ENCODE peak calls at places on chromosomes 6 and 20, in seven cellular contexts. S, U, Y, N, H, V and B are unnamed samples.
A peak's percentile ranks its signal among the peaks of the same experiment; 100 is the strongest.

GRCh38 chr6:2768125-2768524 is 2.9 kb downstream of the WRNIP1 start:
- DNase-seq in H (no peak), N (no peak), U (no peak), Y (no peak), S (no peak), V (no peak), B (no peak)

GRCh38 chr6:98137391-98137790 is 697.0 kb upstream of the POU3F2 start:
- DNase-seq in V (peak; percentile 85), H (peak; percentile 24), S (no peak), Y (no peak), N (no peak), U (no peak), B (no peak)

GRCh38 chr20:33933469-33933909 is 60.2 kb upstream of the RALY start:
- DNase-seq in Y (peak; percentile 48), U (peak; percentile 61), N (peak; percentile 87), V (peak; percentile 90), H (peak; percentile 82), S (peak; percentile 38), B (no peak)

GRCh38 chr6:39941138-39941537 is 6.9 kb upstream of the MOCS1 start:
- DNase-seq in U (no peak), V (no peak), S (no peak), H (no peak), N (no peak), Y (no peak), B (no peak)

GRCh38 chr20:50804453-50805348 is 9.8 kb downstream of the BCAS4 start:
- DNase-seq in S (no peak), V (no peak), U (no peak), H (no peak), Y (no peak), N (no peak), B (no peak)

GRCh38 chr20:22180244-22180643 is 404.1 kb downstream of the FOXA2 start:
- DNase-seq in Y (no peak), U (peak; percentile 11), N (peak; percentile 16), V (peak; percentile 80), S (no peak), H (peak; percentile 41), B (no peak)

GRCh38 chr6:15775076-15775634 is 112.3 kb upstream of the DTNBP1 start:
- DNase-seq in V (no peak), H (no peak), U (no peak), N (no peak), S (no peak), Y (no peak), B (no peak)

GRCh38 chr20:59825944-59826759 is 107.3 kb downstream of the SYCP2 start:
- DNase-seq in S (no peak), Y (no peak), N (no peak), V (peak; percentile 31), H (peak; percentile 19), U (no peak), B (no peak)

GRCh38 chr20:51419646-51420045 is 122.9 kb downstream of the NFATC2 start:
- DNase-seq in U (no peak), V (no peak), N (no peak), Y (no peak), H (no peak), S (no peak), B (no peak)

GRCh38 chr6:149484733-149485700 is at the start of gene ZC3H12D:
- DNase-seq in V (peak; percentile 75), S (no peak), U (peak; percentile 85), Y (peak; percentile 38), H (peak; percentile 59), N (peak; percentile 91), B (no peak)

GRCh38 chr6:42402184-42402583 is 49.5 kb downstream of the TRERF1 start:
- DNase-seq in S (no peak), N (no peak), H (no peak), Y (peak; percentile 58), V (no peak), U (no peak), B (no peak)

GRCh38 chr6:33411632-33412005 is 805 bp downstream of the PHF1 start:
- DNase-seq in N (no peak), U (no peak), Y (no peak), V (no peak), S (no peak), H (no peak), B (no peak)

GRCh38 chr20:52454660-52455059 is 263.1 kb upstream of the ZFP64 start:
- DNase-seq in Y (no peak), V (no peak), S (no peak), N (no peak), H (no peak), U (no peak), B (no peak)

GRCh38 chr6:168852336-168852884 is 401.2 kb downstream of the THBS2 start:
- DNase-seq in H (no peak), V (no peak), S (no peak), U (no peak), N (no peak), Y (no peak), B (no peak)

DNA sequence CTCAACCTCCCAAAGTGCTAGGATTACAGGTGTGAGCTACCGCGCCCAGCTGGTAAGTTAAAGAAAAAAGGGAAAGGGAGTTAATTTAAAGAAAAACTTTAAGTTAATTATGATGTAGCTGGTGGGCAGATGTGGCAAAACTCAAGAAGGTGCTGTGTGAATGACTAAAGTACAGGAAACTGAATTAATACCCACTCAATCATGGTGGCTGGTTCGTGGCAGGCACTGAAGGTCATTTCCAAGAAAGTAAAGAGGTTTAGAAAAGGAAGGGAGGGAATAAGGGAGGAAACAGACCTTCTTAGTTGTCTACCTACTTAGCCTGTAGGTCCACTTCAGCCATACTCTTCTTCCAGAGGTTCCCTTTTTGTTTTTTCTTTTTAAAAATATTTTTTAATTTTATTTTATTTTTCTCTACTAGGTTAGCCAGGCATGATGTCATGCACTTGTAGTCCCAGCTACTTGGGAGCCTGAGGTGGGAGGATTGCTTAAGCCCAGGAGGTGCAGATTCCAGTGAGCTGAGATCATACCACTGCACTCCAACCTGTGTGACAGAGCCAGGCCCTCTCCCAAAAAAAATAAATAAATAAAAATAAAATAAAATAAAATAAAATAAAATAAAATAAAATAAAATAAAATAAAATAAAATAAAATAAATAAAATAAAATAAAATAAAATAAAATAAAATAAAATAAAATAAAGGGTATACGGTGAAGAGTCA is 11.9 kb upstream of the TGM3 start:
- DNase-seq in Y (no peak), V (peak; percentile 72), S (no peak), H (no peak), U (no peak), N (no peak), B (no peak)
- H3K9ac ChIP-seq in Y (no peak overlapping the region), V (no peak overlapping the region), S (no peak overlapping the region), H (no peak overlapping the region), U (no peak overlapping the region), N (no peak overlapping the region), B (no peak overlapping the region)

GRCh38 chr20:56273491-56273890 is 25.0 kb downstream of the MC3R start:
- DNase-seq in S (no peak), Y (no peak), U (no peak), H (no peak), V (no peak), N (no peak), B (no peak)
- H3K9me3 ChIP-seq in S (peaks cover 13% of the 10 kb centered on the region), Y (no peaks in the 10 kb centered on the region), U (peaks cover 14% of the 10 kb centered on the region), H (peaks cover 89% of the 10 kb centered on the region), V (peaks cover 49% of the 10 kb centered on the region), N (peaks cover 5% of the 10 kb centered on the region), B (no peaks in the 10 kb centered on the region)

DNA sequence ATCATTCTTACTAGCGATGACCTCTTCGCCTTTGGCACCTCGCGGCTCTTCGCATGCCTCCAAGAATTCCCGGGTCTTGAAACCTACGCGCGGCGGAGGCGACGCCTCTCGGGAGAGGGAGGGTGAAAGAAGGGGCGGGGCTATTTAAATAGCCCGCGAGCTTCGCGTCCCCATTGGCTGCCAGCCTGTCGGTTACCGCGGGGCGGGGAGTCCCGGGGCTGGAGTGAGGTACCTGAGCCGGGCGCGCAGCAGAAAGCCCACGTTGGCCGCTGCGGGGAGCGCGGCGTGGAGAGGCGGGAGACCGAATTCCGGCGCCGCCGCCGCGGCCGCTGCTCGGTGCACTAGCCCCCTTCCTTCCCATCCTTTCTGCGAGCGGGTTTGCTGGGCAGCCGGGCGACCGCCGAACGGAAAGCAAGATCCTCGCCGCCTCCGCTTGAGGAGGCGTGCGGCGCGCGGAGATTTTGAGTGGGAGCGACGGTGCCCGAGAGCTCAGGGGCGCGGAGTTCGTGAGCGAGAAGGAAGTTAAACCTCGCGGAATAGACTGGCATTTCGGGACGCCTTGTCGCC is at the start of gene BMP6:
- DNase-seq in H (peak; percentile 95), Y (peak; percentile 71), N (peak; percentile 67), U (no peak), S (peak; percentile 85), V (peak; percentile 97), B (peak; percentile 26)
- H3K9ac ChIP-seq in H (no peak within 1 kb of the TSS), Y (no peak within 1 kb of the TSS), N (no peak within 1 kb of the TSS), U (no peak within 1 kb of the TSS), S (peak within 1 kb of the TSS; percentile 51), V (no peak within 1 kb of the TSS), B (no peak within 1 kb of the TSS)

GRCh38 chr6:28812778-28813569 is 110.8 kb downstream of the TRIM27 start:
- DNase-seq in Y (no peak), V (peak; percentile 58), U (no peak), H (no peak), S (no peak), N (no peak), B (no peak)

GRCh38 chr6:28814032-28814976 is 109.5 kb downstream of the TRIM27 start:
- DNase-seq in N (no peak), V (peak; percentile 77), U (no peak), H (peak; percentile 65), S (no peak), Y (no peak), B (no peak)

GRCh38 chr6:28809947-28810654 is 113.7 kb downstream of the TRIM27 start:
- DNase-seq in U (no peak), V (peak; percentile 81), S (no peak), Y (no peak), N (no peak), H (peak; percentile 64), B (no peak)

GRCh38 chr6:28810655-28811053 is 113.1 kb downstream of the TRIM27 start:
- DNase-seq in V (no peak), U (no peak), Y (no peak), N (no peak), S (no peak), H (no peak), B (no peak)

DNA sequence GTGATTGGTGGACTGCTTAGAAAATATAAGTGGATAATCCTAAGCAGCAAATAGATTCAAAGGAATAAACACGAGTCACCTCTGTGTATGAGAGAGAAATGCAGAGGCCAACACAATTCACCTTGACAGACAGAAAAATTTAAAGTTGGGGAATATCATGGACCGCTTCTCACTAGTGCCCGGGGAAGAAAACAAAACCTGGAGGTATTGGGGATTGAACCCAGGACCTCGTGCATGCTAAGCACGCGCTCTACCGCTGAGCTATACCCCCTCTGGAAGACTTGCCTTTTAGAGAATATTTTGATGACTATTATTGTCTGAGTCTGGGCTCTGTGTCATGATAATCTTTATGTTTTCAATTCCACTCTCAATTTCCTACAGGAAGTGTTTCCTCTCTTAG is 111.9 kb downstream of the TRIM27 start:
- DNase-seq in S (no peak), H (no peak), N (peak; percentile 41), U (no peak), Y (no peak), V (peak; percentile 73), B (no peak)
- H3K9me3 ChIP-seq in S (no peaks in the 10 kb centered on the region), H (no peaks in the 10 kb centered on the region), N (no peaks in the 10 kb centered on the region), U (no peaks in the 10 kb centered on the region), Y (no peaks in the 10 kb centered on the region), V (no peaks in the 10 kb centered on the region), B (no peaks in the 10 kb centered on the region)

GRCh38 chr20:1002682-1003561 is 811 bp upstream of the RSPO4 start:
- DNase-seq in H (no peak), V (peak; percentile 77), N (no peak), Y (no peak), S (no peak), U (no peak), B (no peak)
- H3K9ac ChIP-seq in H (peak overlapping the region; percentile 6), V (no peak overlapping the region), N (no peak overlapping the region), Y (no peak overlapping the region), S (peak overlapping the region; percentile 50), U (no peak overlapping the region), B (no peak overlapping the region)